ENCODE peak calls at places on chromosomes 4 and X, in six cellular contexts. L, O, N, X, I and D are unnamed samples.

GRCh38 chr4:182201871-182202270 is 41.3 kb upstream of the TENM3 start:
- DNase-seq in I (no peak), O (no peak), X (no peak), L (no peak), N (no peak), D (no peak)

GRCh38 chr4:177907736-177908424 is 465.6 kb upstream of the AGA start:
- DNase-seq in L (no peak), N (no peak), X (no peak), O (no peak), I (no peak), D (no peak)

GRCh38 chr4:154399259-154399974 is 92.2 kb downstream of the DCHS2 start:
- DNase-seq in I (no peak), X (peak), N (peak), L (no peak), O (peak), D (no peak)

GRCh38 chrX:135086197-135086854 is 34.0 kb downstream of the ETDB start:
- DNase-seq in I (peak), X (peak), N (peak), O (peak), L (no peak), D (peak)

GRCh38 chr4:80362578-80363181 is 27.1 kb downstream of the CFAP299 start:
- DNase-seq in O (peak), N (peak), X (peak), L (no peak), I (peak), D (peak)

GRCh38 chrX:24777660-24778059 is 83.9 kb downstream of the POLA1 start:
- DNase-seq in N (no peak), O (no peak), X (no peak), L (no peak), I (no peak), D (no peak)

GRCh38 chr4:80079255-80079923 is 6.4 kb upstream of the ANTXR2 start:
- DNase-seq in X (no peak), O (no peak), N (no peak), L (no peak), I (no peak), D (no peak)

GRCh38 chrX:104459796-104460195 is 106.2 kb upstream of the IL1RAPL2 start:
- DNase-seq in N (no peak), I (no peak), L (no peak), O (no peak), X (no peak), D (no peak)

GRCh38 chrX:53223955-53224859 is 800 bp downstream of the KDM5C start:
- DNase-seq in N (peak), L (no peak), X (peak), I (no peak), O (peak), D (peak)

GRCh38 chr4:103424853-103425252 is 226.7 kb upstream of the CENPE start:
- DNase-seq in N (peak), O (no peak), X (no peak), I (no peak), L (no peak), D (no peak)

GRCh38 chrX:16958356-16958755 is 11.9 kb downstream of the REPS2 start:
- DNase-seq in O (no peak), N (no peak), I (no peak), L (no peak), X (no peak), D (no peak)

GRCh38 chr4:54231419-54232150 is 2.5 kb downstream of the PDGFRA start:
- DNase-seq in N (no peak), L (no peak), I (no peak), O (no peak), X (peak), D (no peak)